ENCODE peak calls at places on chromosomes 12 and 14, in four cellular contexts. V is HFFc6; Y is CD8-positive, alpha-beta T cell; U is sigmoid colon. E is an unnamed sample.

GRCh38 chr14:65261425-65261920 is 151.1 kb upstream of the FUT8 start:
- DNase-seq in V (peak; percentile 34), Y (no peak), U (no peak), E (no peak)

GRCh38 chr14:75769047-75769685 is 108.1 kb downstream of the TTLL5 start:
- DNase-seq in V (no peak), Y (no peak), U (no peak), E (no peak)

GRCh38 chr12:123010681-123011080 is 30.2 kb downstream of the ARL6IP4 start:
- DNase-seq in V (no peak), Y (no peak), U (no peak), E (no peak)

GRCh38 chr12:88156075-88156654 is 14.1 kb downstream of the TMTC3 start:
- DNase-seq in V (no peak), Y (no peak), U (no peak), E (no peak)

GRCh38 chr12:117875652-117876491 is 92.9 kb downstream of the KSR2 start:
- DNase-seq in V (no peak), Y (no peak), U (no peak), E (no peak)

GRCh38 chr14:99284254-99285004 is 12.4 kb upstream of the BCL11B start:
- DNase-seq in V (no peak), Y (no peak), U (no peak), E (no peak)

GRCh38 chr14:25090281-25090680 is 40.3 kb upstream of the STXBP6 start:
- DNase-seq in V (no peak), Y (no peak), U (no peak), E (no peak)

GRCh38 chr14:60655114-60655897 is 6.0 kb upstream of the SIX1 start:
- DNase-seq in V (no peak), Y (no peak), U (no peak), E (peak; percentile 67)

GRCh38 chr12:34398706-34399630 is 376.7 kb downstream of the ALG10 start:
- DNase-seq in V (no peak), Y (peak; percentile 37), U (peak; percentile 54), E (no peak)

GRCh38 chr14:102150083-102150482 is 10.4 kb downstream of the WDR20 start:
- DNase-seq in V (no peak), Y (no peak), U (no peak), E (no peak)

GRCh38 chr14:37620856-37621255 is 25.4 kb downstream of the TTC6 start:
- DNase-seq in V (no peak), Y (no peak), U (no peak), E (no peak)

GRCh38 chr12:123690191-123690840 is 19.4 kb downstream of the TCTN2 start:
- DNase-seq in V (no peak), Y (no peak), U (no peak), E (no peak)

GRCh38 chr14:105187116-105187515 is 6.0 kb upstream of the NUDT14 start:
- DNase-seq in V (no peak), Y (no peak), U (no peak), E (no peak)

GRCh38 chr14:105185973-105186372 is 4.9 kb upstream of the NUDT14 start:
- DNase-seq in V (no peak), Y (no peak), U (no peak), E (no peak)

GRCh38 chr14:105185001-105185400 is 3.9 kb upstream of the NUDT14 start:
- DNase-seq in V (no peak), Y (no peak), U (no peak), E (no peak)

GRCh38 chr14:105184461-105184860 is 3.3 kb upstream of the NUDT14 start:
- DNase-seq in V (no peak), Y (no peak), U (no peak), E (no peak)

DNA sequence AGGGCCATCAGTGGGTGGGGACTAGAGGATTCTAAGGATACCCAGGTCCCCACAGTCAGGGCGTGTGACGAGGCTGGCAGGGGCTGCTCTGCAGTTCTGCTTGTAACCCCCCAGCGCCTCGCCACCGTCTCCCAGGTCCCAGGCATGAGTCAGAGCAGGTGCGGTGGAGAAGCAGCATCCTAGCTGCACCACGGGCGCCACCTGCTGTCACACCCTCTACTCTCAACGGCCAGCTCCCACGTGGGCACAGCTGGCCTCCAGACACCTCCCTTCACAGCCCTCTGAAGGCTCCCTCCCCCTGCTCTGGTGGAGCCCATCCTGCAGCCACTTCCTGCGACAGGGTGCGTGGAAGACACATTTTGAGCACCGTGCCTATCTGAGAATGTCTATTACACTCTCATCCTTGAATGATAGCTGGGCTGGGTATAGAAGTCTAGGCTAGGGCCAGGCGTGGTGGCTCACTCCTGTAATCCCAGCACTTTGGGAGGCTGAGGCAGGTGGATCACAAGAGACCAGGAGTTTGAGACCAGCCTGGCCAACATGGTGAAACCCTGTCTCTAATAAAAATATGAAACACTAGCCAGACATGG is 6.9 kb upstream of the NUDT14 start:
- DNase-seq in V (no peak), Y (no peak), U (no peak), E (no peak)
- TF ChIP-seq CTCF in V (no peak), Y (no peak), U (no peak), E (no peak)

GRCh38 chr14:69249603-69250002 is 10.4 kb upstream of the GALNT16 start:
- DNase-seq in V (no peak), Y (no peak), U (no peak), E (no peak)

GRCh38 chr14:69246331-69246730 is 13.6 kb upstream of the GALNT16 start:
- DNase-seq in V (no peak), Y (no peak), U (no peak), E (no peak)

GRCh38 chr14:69252851-69253250 is 7.1 kb upstream of the GALNT16 start:
- DNase-seq in V (no peak), Y (no peak), U (no peak), E (no peak)

GRCh38 chr14:69244946-69245345 is 15.0 kb upstream of the GALNT16 start:
- DNase-seq in V (no peak), Y (no peak), U (no peak), E (no peak)

DNA sequence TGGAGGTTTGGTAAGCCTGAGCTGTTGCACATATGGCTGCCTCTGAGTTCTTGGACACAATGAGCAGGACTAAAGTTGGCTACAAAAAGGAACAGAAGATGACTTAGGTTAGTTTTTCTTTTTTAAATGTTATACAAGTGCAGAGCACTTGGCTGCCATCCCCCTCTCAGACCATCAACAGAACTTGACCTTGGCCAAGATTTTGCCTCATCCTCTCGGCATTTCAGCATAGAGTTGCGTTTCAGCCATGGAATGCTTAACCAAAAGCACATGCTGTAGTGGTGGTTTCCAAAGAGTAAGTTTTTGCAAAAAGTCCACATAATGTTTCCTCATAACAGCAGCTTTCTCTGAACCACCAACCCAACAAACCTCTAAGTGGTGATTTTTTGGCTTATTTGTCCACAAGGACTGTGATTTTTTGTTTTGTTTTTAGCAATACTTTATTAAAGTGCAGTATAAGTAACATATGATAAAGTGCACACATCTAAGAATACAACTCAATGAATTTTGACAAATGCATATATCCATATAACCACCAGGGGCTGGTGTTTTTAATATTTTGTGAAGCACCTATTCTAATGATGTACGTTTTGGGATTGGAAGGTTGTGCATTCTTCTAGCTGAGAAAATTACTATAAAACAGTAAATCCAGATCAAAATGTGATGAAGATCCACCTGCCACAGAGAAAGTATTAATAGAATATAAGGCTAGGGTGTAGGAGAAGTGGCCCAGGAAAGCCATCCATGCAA is 12.1 kb upstream of the GALNT16 start:
- DNase-seq in V (peak; percentile 72), Y (no peak), U (peak; percentile 92), E (peak; percentile 93)
- TF ChIP-seq CTCF in V (peak; percentile 81), Y (no peak), U (peak; percentile 43), E (peak; percentile 46)

GRCh38 chr12:21604245-21605101 is at the start of gene GYS2:
- DNase-seq in V (no peak), Y (no peak), U (no peak), E (no peak)

GRCh38 chr12:21602774-21603173 is 1.9 kb downstream of the GYS2 start:
- DNase-seq in V (no peak), Y (no peak), U (no peak), E (no peak)

GRCh38 chr12:21606175-21606574 is 1.5 kb upstream of the GYS2 start:
- DNase-seq in V (no peak), Y (no peak), U (no peak), E (no peak)

DNA sequence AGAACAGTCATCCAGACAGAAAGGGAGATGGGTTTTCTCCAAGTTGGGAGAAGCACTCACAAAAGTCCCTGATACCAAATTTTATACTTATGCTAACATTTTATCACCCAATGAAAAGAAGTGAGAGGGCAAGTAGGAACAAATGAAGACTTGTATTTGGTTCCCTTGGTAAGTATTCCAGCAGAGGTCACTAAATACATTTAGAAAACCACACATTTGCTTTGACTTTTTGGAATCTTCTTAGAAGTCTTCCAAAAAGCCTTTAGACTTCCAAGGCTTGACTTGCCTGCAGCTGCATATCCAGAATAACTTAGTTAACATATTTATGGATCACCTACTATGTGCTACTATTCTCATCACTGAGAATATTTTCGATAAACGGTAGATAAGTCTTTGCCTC is 3.1 kb upstream of the GYS2 start:
- DNase-seq in V (peak; percentile 1), Y (no peak), U (no peak), E (peak; percentile 19)
- TF ChIP-seq CTCF in V (peak; percentile 53), Y (peak; percentile 18), U (no peak), E (peak; percentile 46)

DNA sequence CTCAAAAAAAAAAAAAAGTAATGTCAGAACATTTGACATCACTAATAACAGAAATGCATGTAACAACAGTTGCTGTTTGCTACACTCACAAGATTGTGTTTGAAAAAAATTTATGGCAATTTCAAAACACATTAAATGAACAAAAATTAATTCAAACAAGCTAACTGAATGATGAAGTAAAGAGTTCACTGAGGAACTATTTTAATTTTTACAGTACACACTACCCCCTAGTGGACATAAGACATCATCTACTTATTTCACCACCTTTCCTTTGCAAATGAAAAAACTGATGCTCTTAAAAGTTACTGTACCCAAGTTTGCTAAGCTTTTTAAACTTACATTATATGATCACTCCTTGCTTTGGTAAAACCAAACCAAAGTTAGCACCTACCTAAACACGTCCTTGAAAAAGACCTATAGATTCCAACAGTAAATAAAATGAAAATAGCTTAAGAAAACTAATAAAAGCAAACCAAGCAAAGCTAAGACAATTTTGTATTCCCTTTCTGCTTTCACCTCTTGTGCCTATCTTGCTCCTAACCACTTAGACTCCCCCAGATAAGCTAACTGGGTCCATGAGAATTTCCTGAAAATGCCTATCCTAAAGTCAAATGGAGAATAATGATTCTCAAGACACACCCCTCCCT is 22.2 kb downstream of the UBE2N start:
- DNase-seq in V (peak; percentile 62), Y (no peak), U (no peak), E (peak; percentile 30)
- TF ChIP-seq CTCF in V (peak; percentile 90), Y (peak; percentile 69), U (peak; percentile 41), E (peak; percentile 52)

GRCh38 chr12:106205208-106206069 is 42.4 kb downstream of the CKAP4 start:
- DNase-seq in V (peak; percentile 8), Y (no peak), U (no peak), E (no peak)
- TF ChIP-seq CTCF in V (peak; percentile 62), Y (no peak), U (no peak), E (no peak)

GRCh38 chr12:49553512-49554088 is 14.3 kb downstream of the MCRS1 start:
- DNase-seq in V (peak; percentile 32), Y (no peak), U (no peak), E (no peak)
- TF ChIP-seq CTCF in V (peak; percentile 69), Y (peak; percentile 53), U (no peak), E (peak; percentile 12)

GRCh38 chr12:109878749-109879148 is 1.6 kb downstream of the GLTP start:
- DNase-seq in V (no peak), Y (no peak), U (no peak), E (no peak)
- TF ChIP-seq CTCF in V (no peak), Y (no peak), U (no peak), E (no peak)

E was measured in AG09319.